ENCODE peak calls at places on chromosomes 11 and 22, in ten cellular contexts. B is mesendoderm; L is substantia nigra; T is nucleus accumbens; H is EH; I is ELR; O is mammary epithelial cell; E is chondrocyte; D is stimulated activated CD4-positive, alpha-beta T cell treated with anti-CD3 and anti-CD28 coated beads, Interleukin-1b, Interleukin-23, amount 100 ng/mL, for 48 hours; J is fibroblast of the aortic adventitia. Z is an unnamed sample.

GRCh38 chr11:118338637-118339061 is 3.9 kb downstream of the CD3D start:
- DNase-seq in T (no peak), L (no peak), O (peak; percentile 2), I (no peak), B (peak; percentile 22), D (peak; percentile 91), H (peak; percentile 3), J (no peak), E (no peak), Z (no peak)

GRCh38 chr22:39917776-39918493 is 17.1 kb downstream of the GRAP2 start:
- DNase-seq in B (no peak), I (no peak), O (no peak), J (peak; percentile 30), T (no peak), H (no peak), D (no peak), E (no peak), L (no peak), Z (no peak)

GRCh38 chr11:10488581-10489443 is 33.7 kb downstream of the AMPD3 start:
- DNase-seq in O (peak; percentile 84), E (no peak), T (no peak), L (no peak), B (no peak), D (no peak), H (no peak), I (no peak), J (no peak), Z (no peak)

GRCh38 chr11:8258771-8259170 is 4.9 kb downstream of the LMO1 start:
- DNase-seq in D (no peak), B (no peak), H (peak; percentile 55), I (peak; percentile 68), O (peak; percentile 30), E (no peak), L (no peak), T (no peak), J (peak; percentile 33), Z (no peak)

GRCh38 chr22:39174498-39175120 is 22.1 kb upstream of the CBX7 start:
- DNase-seq in L (peak; percentile 31), J (peak; percentile 69), T (peak; percentile 50), I (peak; percentile 99), E (peak; percentile 88), H (peak; percentile 98), B (peak; percentile 100), O (peak; percentile 43), D (peak; percentile 50), Z (peak; percentile 83)

GRCh38 chr11:35243774-35244173 is 104.8 kb downstream of the CD44 start:
- DNase-seq in I (no peak), D (no peak), L (no peak), J (no peak), T (no peak), E (no peak), O (no peak), H (no peak), B (no peak), Z (no peak)

GRCh38 chr11:11178671-11179070 is 174.4 kb downstream of the CSNK2A3 start:
- DNase-seq in L (no peak), T (no peak), H (peak; percentile 54), O (peak; percentile 18), B (no peak), D (no peak), J (no peak), I (no peak), E (no peak), Z (no peak)

GRCh38 chr11:1931326-1931725 is 11.8 kb downstream of the TNNT3 start:
- DNase-seq in D (no peak), I (no peak), T (no peak), O (no peak), H (peak; percentile 20), J (peak; percentile 70), L (no peak), B (no peak), E (peak; percentile 65), Z (peak; percentile 24)

GRCh38 chr11:131002145-131002544 is 85.9 kb upstream of the SNX19 start:
- DNase-seq in O (peak; percentile 74), T (no peak), H (no peak), E (no peak), D (no peak), J (no peak), L (no peak), I (no peak), B (no peak), Z (no peak)

GRCh38 chr11:46175401-46176002 is 54.2 kb upstream of the PHF21A start:
- DNase-seq in L (no peak), D (no peak), H (no peak), T (no peak), I (no peak), O (no peak), J (no peak), B (no peak), E (no peak), Z (no peak)

GRCh38 chr11:17763244-17763643 is 28.7 kb downstream of the KCNC1 start:
- DNase-seq in O (no peak), D (no peak), L (no peak), J (no peak), T (no peak), B (no peak), H (no peak), E (peak; percentile 79), I (no peak), Z (no peak)

GRCh38 chr11:85685131-85685819 is 720 bp downstream of the CCDC89 start:
- DNase-seq in B (no peak), J (peak; percentile 33), O (no peak), E (no peak), L (peak; percentile 33), H (no peak), T (peak; percentile 32), I (no peak), D (no peak), Z (no peak)

GRCh38 chr11:32141886-32142546 is 51.1 kb downstream of the RCN1 start:
- DNase-seq in J (no peak), I (no peak), T (no peak), H (no peak), B (no peak), E (no peak), O (no peak), D (no peak), L (no peak), Z (no peak)

GRCh38 chr22:29870574-29870973 is 12.4 kb upstream of the MTMR3 start:
- DNase-seq in T (no peak), H (peak; percentile 32), B (no peak), O (peak; percentile 61), J (no peak), L (no peak), E (no peak), D (no peak), I (no peak), Z (no peak)